ENCODE peak calls at places on chromosomes 5 and 9, in four cellular contexts. R is CD4-positive, alpha-beta memory T cell; V is Right ventricle myocardium superior; G is NCI-H460. F is an unnamed sample.
A peak's percentile ranks its signal among the peaks of the same experiment; 100 is the strongest.

GRCh38 chr5:158117467-158118165 is 258.7 kb upstream of the CLINT1 start:
- DNase-seq in R (no peak), V (no peak), G (no peak), F (no peak)

GRCh38 chr9:69976165-69976564 is 67.5 kb upstream of the MAMDC2 start:
- DNase-seq in R (no peak), V (no peak), G (no peak), F (no peak)

GRCh38 chr5:12023614-12024241 is 119.5 kb upstream of the CTNND2 start:
- DNase-seq in R (peak; percentile 3), V (no peak), G (peak; percentile 35), F (no peak)

GRCh38 chr5:58925627-58926545 is 343.0 kb downstream of the RAB3C start:
- DNase-seq in R (no peak), V (no peak), G (no peak), F (no peak)

GRCh38 chr5:19531374-19531952 is 456.5 kb downstream of the CDH18 start:
- DNase-seq in R (no peak), V (no peak), G (peak; percentile 23), F (no peak)

GRCh38 chr5:67095346-67095871 is 101.2 kb downstream of the CD180 start:
- DNase-seq in R (no peak), V (peak; percentile 87), G (no peak), F (peak; percentile 67)

GRCh38 chr9:110578896-110579752 is at the start of gene SVEP1:
- DNase-seq in R (no peak), V (peak; percentile 68), G (peak; percentile 17), F (peak; percentile 67)

GRCh38 chr5:101326766-101327165 is 423.7 kb upstream of the ST8SIA4 start:
- DNase-seq in R (no peak), V (no peak), G (no peak), F (no peak)

GRCh38 chr5:39198080-39198479 is 21.3 kb downstream of the FYB1 start:
- DNase-seq in R (no peak), V (no peak), G (no peak), F (no peak)

GRCh38 chr5:40842351-40842750 is 1.2 kb downstream of the CARD6 start:
- DNase-seq in R (no peak), V (no peak), G (no peak), F (no peak)

F was measured in psoas muscle.